ENCODE peak calls at places on chromosome 17, in eight cellular contexts. O is GDM1; Z is ELF-1; V is stimulated activated CD4-positive, alpha-beta T cell treated with anti-CD3 and anti-CD28 coated beads, Interleukin-1b, Interleukin-23, amount 100 ng/mL, for 1 hour; J is stomach; B is MM.1S; Y is IMR-90; G is endothelial cell of umbilical vein. S is an unnamed sample.
A peak's percentile ranks its signal among the peaks of the same experiment; 100 is the strongest.

GRCh38 chr17:65850486-65850885 is 289.0 kb upstream of the AXIN2 start:
- DNase-seq in O (no peak), Z (no peak), V (no peak), J (no peak), B (no peak), Y (peak; percentile 29), G (no peak), S (no peak)

GRCh38 chr17:6632530-6632929 is 8.0 kb downstream of the KIAA0753 start:
- DNase-seq in O (no peak), Z (no peak), V (no peak), J (no peak), B (no peak), Y (no peak), G (no peak), S (no peak)

GRCh38 chr17:20010886-20011402 is 1.8 kb downstream of the SPECC1 start:
- DNase-seq in O (no peak), Z (no peak), V (no peak), J (no peak), B (no peak), Y (no peak), G (no peak), S (no peak)

GRCh38 chr17:63275318-63275967 is 170.7 kb downstream of the CYB561 start:
- DNase-seq in O (no peak), Z (no peak), V (no peak), J (no peak), B (no peak), Y (peak; percentile 99), G (peak; percentile 90), S (no peak)

GRCh38 chr17:35088647-35088910 is 25.1 kb upstream of the RFFL start:
- DNase-seq in O (no peak), Z (peak; percentile 71), V (no peak), J (peak; percentile 44), B (no peak), Y (no peak), G (no peak), S (peak; percentile 41)

GRCh38 chr17:72496461-72496860 is 375.6 kb downstream of the SOX9 start:
- DNase-seq in O (no peak), Z (no peak), V (no peak), J (no peak), B (no peak), Y (peak; percentile 28), G (no peak), S (no peak)

GRCh38 chr17:78862073-78863023 is 21.7 kb upstream of the USP36 start:
- DNase-seq in O (no peak), Z (peak; percentile 39), V (no peak), J (peak; percentile 76), B (no peak), Y (peak; percentile 98), G (peak; percentile 95), S (no peak)

GRCh38 chr17:55344514-55344997 is 77.1 kb downstream of the MMD start:
- DNase-seq in O (no peak), Z (no peak), V (no peak), J (no peak), B (no peak), Y (no peak), G (no peak), S (no peak)

GRCh38 chr17:42509409-42509808 is 26.6 kb upstream of the NAGLU start:
- DNase-seq in O (no peak), Z (no peak), V (no peak), J (no peak), B (no peak), Y (no peak), G (no peak), S (no peak)

GRCh38 chr17:76726231-76726765 is at the start of gene JMJD6:
- DNase-seq in O (peak; percentile 97), Z (peak; percentile 97), V (peak; percentile 81), J (peak; percentile 97), B (peak; percentile 96), Y (peak; percentile 95), G (peak; percentile 96), S (peak; percentile 98)

GRCh38 chr17:51397361-51398127 is 137.2 kb downstream of the UTP18 start:
- DNase-seq in O (no peak), Z (peak; percentile 70), V (no peak), J (no peak), B (no peak), Y (peak; percentile 45), G (no peak), S (no peak)

GRCh38 chr17:50608700-50609375 is 25.8 kb upstream of the ABCC3 start:
- DNase-seq in O (no peak), Z (no peak), V (no peak), J (no peak), B (no peak), Y (no peak), G (no peak), S (peak; percentile 45)

GRCh38 chr17:77493901-77494663 is 353.3 kb downstream of the SEC14L1 start:
- DNase-seq in O (no peak), Z (no peak), V (no peak), J (no peak), B (no peak), Y (no peak), G (no peak), S (no peak)

GRCh38 chr17:36722121-36722902 is 120.9 kb downstream of the MRM1 start:
- DNase-seq in O (no peak), Z (peak; percentile 61), V (peak; percentile 64), J (peak; percentile 54), B (no peak), Y (peak; percentile 5), G (peak; percentile 15), S (peak; percentile 85)

GRCh38 chr17:65198653-65199382 is 61.6 kb downstream of the RGS9 start:
- DNase-seq in O (peak; percentile 11), Z (peak; percentile 64), V (no peak), J (no peak), B (peak; percentile 62), Y (peak; percentile 69), G (peak; percentile 67), S (peak; percentile 69)

GRCh38 chr17:49523706-49524472 is 28.8 kb downstream of the NGFR start:
- DNase-seq in O (no peak), Z (no peak), V (no peak), J (peak; percentile 79), B (peak; percentile 29), Y (no peak), G (no peak), S (no peak)

GRCh38 chr17:19270347-19270950 is 33.3 kb downstream of the EPN2 start:
- DNase-seq in O (no peak), Z (peak; percentile 29), V (no peak), J (no peak), B (peak; percentile 43), Y (no peak), G (peak; percentile 11), S (peak; percentile 35)

GRCh38 chr17:17737938-17738894 is 57.0 kb downstream of the RAI1 start:
- DNase-seq in O (no peak), Z (peak; percentile 50), V (no peak), J (peak; percentile 74), B (no peak), Y (no peak), G (no peak), S (peak; percentile 63)

GRCh38 chr17:33049781-33050414 is 58.3 kb downstream of the SPACA3 start:
- DNase-seq in O (no peak), Z (peak; percentile 50), V (peak; percentile 17), J (peak; percentile 62), B (peak; percentile 27), Y (peak; percentile 48), G (peak; percentile 32), S (peak; percentile 72)

GRCh38 chr17:77829871-77830799 is 128.4 kb upstream of the TNRC6C start:
- DNase-seq in O (peak; percentile 22), Z (no peak), V (no peak), J (no peak), B (no peak), Y (peak; percentile 72), G (peak; percentile 77), S (peak; percentile 72)

GRCh38 chr17:45009676-45010467 is 41.6 kb downstream of the DCAKD start:
- DNase-seq in O (no peak), Z (no peak), V (no peak), J (no peak), B (no peak), Y (no peak), G (no peak), S (no peak)